ENCODE peak calls at places on chromosomes 11 and 22, in nine cellular contexts. J, D, V, I, H, W, U, L and P are unnamed samples.

GRCh38 chr11:99513368-99513767 is 492.6 kb downstream of the CNTN5 start:
- DNase-seq in I (no peak), W (no peak), D (no peak), L (no peak), V (no peak), H (no peak), J (no peak), U (no peak), P (no peak)

GRCh38 chr22:40797427-40797826 is 21.7 kb downstream of the SLC25A17 start:
- DNase-seq in V (no peak), D (peak; percentile 46), L (no peak), W (no peak), I (no peak), H (no peak), J (no peak), U (no peak), P (no peak)

GRCh38 chr11:6486256-6486655 is 5.0 kb downstream of the TIMM10B start:
- DNase-seq in I (no peak), H (no peak), D (no peak), W (no peak), U (no peak), V (no peak), L (no peak), J (no peak), P (no peak)

GRCh38 chr11:131694526-131695424 is 324.4 kb downstream of the NTM start:
- DNase-seq in L (peak; percentile 84), H (peak; percentile 61), D (peak; percentile 84), U (peak; percentile 78), V (peak; percentile 93), W (peak; percentile 72), I (peak; percentile 66), J (peak; percentile 72), P (peak; percentile 65)

GRCh38 chr11:75813622-75814039 is 1.4 kb upstream of the UVRAG start:
- DNase-seq in J (peak; percentile 94), W (no peak), V (no peak), I (no peak), L (no peak), H (no peak), D (no peak), U (no peak), P (no peak)

GRCh38 chr11:111982532-111983186 is 42.5 kb upstream of the DLAT start:
- DNase-seq in D (no peak), L (no peak), W (no peak), V (no peak), I (no peak), H (no peak), U (no peak), J (no peak), P (no peak)

GRCh38 chr11:1377231-1377780 is 12.4 kb upstream of the BRSK2 start:
- DNase-seq in D (no peak), J (no peak), W (no peak), L (no peak), U (no peak), H (no peak), I (no peak), V (no peak), P (no peak)

GRCh38 chr22:22928666-22929380 is 41.2 kb downstream of the IGLL5 start:
- DNase-seq in U (no peak), V (no peak), H (peak; percentile 100), D (no peak), W (no peak), I (no peak), J (no peak), L (no peak), P (no peak)

GRCh38 chr11:7551571-7551970 is 37.8 kb downstream of the PPFIBP2 start:
- DNase-seq in D (peak; percentile 71), L (no peak), U (no peak), J (no peak), W (no peak), V (no peak), H (no peak), I (no peak), P (no peak)

GRCh38 chr11:73972620-73973449 is 9.8 kb downstream of the UCP2 start:
- DNase-seq in I (no peak), V (peak; percentile 42), W (no peak), H (no peak), D (no peak), U (no peak), J (no peak), L (no peak), P (no peak)

GRCh38 chr11:104254347-104254746 is 90.4 kb upstream of the PDGFD start:
- DNase-seq in U (peak; percentile 11), D (peak; percentile 51), H (peak; percentile 52), J (peak; percentile 34), V (peak; percentile 40), W (no peak), I (peak; percentile 21), L (peak; percentile 59), P (no peak)

GRCh38 chr11:113546757-113547507 is 71.7 kb upstream of the DRD2 start:
- DNase-seq in U (no peak), V (no peak), I (no peak), J (no peak), H (no peak), L (no peak), D (no peak), W (no peak), P (no peak)

GRCh38 chr11:123211981-123212380 is 16.9 kb upstream of the CLMP start:
- DNase-seq in V (no peak), H (no peak), W (no peak), L (no peak), U (no peak), I (no peak), J (no peak), D (no peak), P (no peak)

GRCh38 chr11:67646535-67647336 is 3.8 kb downstream of the ACY3 start:
- DNase-seq in W (no peak), I (no peak), J (no peak), L (peak; percentile 72), H (peak; percentile 93), D (no peak), U (no peak), V (no peak), P (no peak)